ENCODE peak calls at places on chromosome 1, in ten cellular contexts. L, T, P, S, Q, F, X, U, M and V are unnamed samples.

GRCh38 chr1:214717323-214717722 is 114.3 kb downstream of the CENPF start:
- DNase-seq in F (no peak), U (no peak), T (no peak), Q (no peak), M (no peak), P (no peak), S (no peak), L (no peak), X (no peak), V (no peak)

GRCh38 chr1:22969224-22969829 is 3.3 kb downstream of the LACTBL1 start:
- DNase-seq in M (peak), T (no peak), L (no peak), F (no peak), S (no peak), Q (no peak), U (peak), P (peak), X (no peak), V (no peak)

GRCh38 chr1:37875833-37876232 is 16.4 kb upstream of the MTF1 start:
- DNase-seq in L (no peak), S (no peak), M (peak), U (peak), F (no peak), P (no peak), Q (no peak), T (no peak), X (no peak), V (no peak)

GRCh38 chr1:205456868-205457724 is 1.3 kb upstream of the BLACAT1 start:
- DNase-seq in U (no peak), S (no peak), M (no peak), P (no peak), T (no peak), X (no peak), L (no peak), Q (no peak), F (peak), V (no peak)

GRCh38 chr1:52907068-52907811 is 14.3 kb downstream of the ECHDC2 start:
- DNase-seq in L (no peak), U (no peak), M (peak), Q (no peak), P (no peak), F (no peak), S (no peak), T (no peak), X (no peak), V (no peak)

GRCh38 chr1:2815551-2815950 is 14.1 kb upstream of the TTC34 start:
- DNase-seq in F (no peak), X (no peak), L (no peak), M (no peak), S (no peak), T (no peak), Q (no peak), P (no peak), U (no peak), V (no peak)

GRCh38 chr1:9843576-9843945 is 19.8 kb upstream of the CLSTN1 start:
- DNase-seq in U (no peak), F (no peak), X (no peak), L (no peak), M (no peak), Q (no peak), S (no peak), T (no peak), P (no peak), V (no peak)

GRCh38 chr1:40096977-40097782 is at the start of gene PPT1:
- DNase-seq in X (peak), T (peak), U (peak), L (peak), S (peak), F (peak), M (peak), Q (peak), P (no peak), V (peak)

GRCh38 chr1:65200411-65200810 is 52.4 kb downstream of the AK4 start:
- DNase-seq in P (no peak), U (no peak), Q (no peak), M (no peak), F (no peak), T (no peak), X (no peak), L (no peak), S (no peak), V (no peak)

GRCh38 chr1:227885135-227885647 is 62.5 kb downstream of the WNT9A start:
- DNase-seq in U (no peak), F (no peak), L (peak), Q (peak), M (no peak), P (no peak), T (no peak), X (peak), S (no peak), V (no peak)

GRCh38 chr1:77175230-77175844 is 43.9 kb downstream of the PIGK start:
- DNase-seq in T (no peak), Q (peak), M (peak), X (no peak), P (no peak), U (peak), F (peak), L (no peak), S (no peak), V (no peak)